ENCODE peak calls at places on chromosomes 13 and 19, in five cellular contexts. C, B, M, G and O are unnamed samples.

GRCh38 chr13:46586766-46587509 is 34.0 kb downstream of the LRCH1 start:
- DNase-seq in G (no peak), B (no peak), C (no peak), M (no peak), O (no peak)

GRCh38 chr19:53786744-53787143 is 37.4 kb downstream of the NLRP12 start:
- DNase-seq in B (no peak), C (no peak), M (no peak), G (no peak), O (no peak)

GRCh38 chr13:78161266-78161665 is 242.6 kb upstream of the EDNRB start:
- DNase-seq in C (no peak), M (no peak), G (no peak), B (no peak), O (no peak)

GRCh38 chr19:55467236-55468053 is 2.9 kb upstream of the C19orf85 start:
- DNase-seq in M (peak; percentile 38), C (peak; percentile 70), B (peak; percentile 75), G (no peak), O (peak; percentile 73)

GRCh38 chr13:52419080-52419479 is 13.1 kb upstream of the THSD1 start:
- DNase-seq in M (no peak), C (no peak), B (no peak), G (no peak), O (no peak)

GRCh38 chr13:42497798-42498197 is 76.2 kb upstream of the TNFSF11 start:
- DNase-seq in C (no peak), M (peak; percentile 82), B (no peak), G (peak; percentile 32), O (no peak)

GRCh38 chr19:3157096-3157845 is 21.3 kb upstream of the S1PR4 start:
- DNase-seq in B (no peak), G (no peak), C (no peak), M (no peak), O (no peak)

GRCh38 chr19:30870861-30871260 is 478.4 kb downstream of the TSHZ3 start:
- DNase-seq in G (no peak), C (no peak), B (no peak), M (no peak), O (no peak)

GRCh38 chr13:95233026-95233635 is 68.1 kb downstream of the ABCC4 start:
- DNase-seq in G (no peak), M (no peak), B (no peak), C (no peak), O (no peak)

GRCh38 chr19:48290341-48290922 is 20.6 kb downstream of the ZNF114 start:
- DNase-seq in G (no peak), B (no peak), C (peak; percentile 80), M (peak; percentile 42), O (no peak)

GRCh38 chr19:49441210-49441959 is at the start of gene SLC17A7:
- DNase-seq in M (no peak), B (no peak), C (peak; percentile 86), G (no peak), O (peak; percentile 87)

GRCh38 chr19:4647676-4648644 is 8.6 kb downstream of the TNFAIP8L1 start:
- DNase-seq in G (no peak), B (no peak), M (peak; percentile 90), C (no peak), O (no peak)

GRCh38 chr13:110338441-110339101 is 31.5 kb downstream of the COL4A2 start:
- DNase-seq in M (peak; percentile 49), C (peak; percentile 70), B (no peak), G (peak; percentile 70), O (no peak)

GRCh38 chr19:1101337-1101698 is 2.5 kb upstream of the GPX4 start:
- DNase-seq in M (no peak), G (no peak), C (no peak), B (peak; percentile 44), O (no peak)

GRCh38 chr19:46624958-46625661 is at the start of gene PTGIR:
- DNase-seq in M (peak; percentile 42), B (no peak), C (no peak), G (no peak), O (no peak)

GRCh38 chr19:7863157-7863970 is 10.8 kb downstream of the PRR36 start:
- DNase-seq in B (no peak), C (peak; percentile 73), G (no peak), M (no peak), O (no peak)

GRCh38 chr19:33777351-33777750 is 19.3 kb upstream of the KCTD15 start:
- DNase-seq in M (no peak), B (no peak), G (no peak), C (no peak), O (no peak)

GRCh38 chr13:45143346-45143751 is 23.0 kb downstream of the GTF2F2 start:
- DNase-seq in G (no peak), C (no peak), B (no peak), M (no peak), O (no peak)

GRCh38 chr19:44785271-44785670 is 7.6 kb downstream of the CBLC start:
- DNase-seq in M (no peak), B (no peak), G (no peak), C (no peak), O (no peak)

GRCh38 chr13:114089341-114089740 is 43.1 kb downstream of the RASA3 start:
- DNase-seq in G (no peak), M (no peak), C (no peak), B (no peak), O (no peak)

GRCh38 chr13:99087130-99087953 is 109.5 kb upstream of the DOCK9 start:
- DNase-seq in B (peak; percentile 93), C (peak; percentile 94), G (peak; percentile 59), M (peak; percentile 88), O (peak; percentile 96)

GRCh38 chr19:3554254-3555083 is 2.9 kb downstream of the MFSD12 start:
- DNase-seq in B (no peak), M (no peak), C (no peak), G (no peak), O (no peak)

GRCh38 chr13:59531571-59532091 is 632.1 kb downstream of the DIAPH3 start:
- DNase-seq in B (peak; percentile 67), C (peak; percentile 30), M (peak; percentile 98), G (peak; percentile 89), O (no peak)

GRCh38 chr13:76715043-76715442 is 171.2 kb downstream of the KCTD12 start:
- DNase-seq in G (no peak), C (no peak), M (no peak), B (no peak), O (no peak)

GRCh38 chr19:11256189-11256588 is 6.1 kb downstream of the DOCK6 start:
- DNase-seq in C (no peak), B (no peak), G (no peak), M (peak; percentile 60), O (no peak)

GRCh38 chr19:11252665-11253355 is 9.5 kb downstream of the DOCK6 start:
- DNase-seq in M (no peak), C (no peak), G (no peak), B (no peak), O (no peak)

GRCh38 chr19:11251650-11252314 is 10.5 kb downstream of the DOCK6 start:
- DNase-seq in G (no peak), M (no peak), C (no peak), B (no peak), O (no peak)

GRCh38 chr19:11257827-11258380 is 4.4 kb downstream of the DOCK6 start:
- DNase-seq in C (no peak), B (no peak), M (no peak), G (no peak), O (no peak)

GRCh38 chr19:11254662-11255061 is 7.7 kb downstream of the DOCK6 start:
- DNase-seq in C (no peak), G (no peak), B (no peak), M (no peak), O (no peak)
- TF ChIP-seq CTCF in C (no peak), G (no peak), B (no peak), M (peak; percentile 11), O (no peak)

DNA sequence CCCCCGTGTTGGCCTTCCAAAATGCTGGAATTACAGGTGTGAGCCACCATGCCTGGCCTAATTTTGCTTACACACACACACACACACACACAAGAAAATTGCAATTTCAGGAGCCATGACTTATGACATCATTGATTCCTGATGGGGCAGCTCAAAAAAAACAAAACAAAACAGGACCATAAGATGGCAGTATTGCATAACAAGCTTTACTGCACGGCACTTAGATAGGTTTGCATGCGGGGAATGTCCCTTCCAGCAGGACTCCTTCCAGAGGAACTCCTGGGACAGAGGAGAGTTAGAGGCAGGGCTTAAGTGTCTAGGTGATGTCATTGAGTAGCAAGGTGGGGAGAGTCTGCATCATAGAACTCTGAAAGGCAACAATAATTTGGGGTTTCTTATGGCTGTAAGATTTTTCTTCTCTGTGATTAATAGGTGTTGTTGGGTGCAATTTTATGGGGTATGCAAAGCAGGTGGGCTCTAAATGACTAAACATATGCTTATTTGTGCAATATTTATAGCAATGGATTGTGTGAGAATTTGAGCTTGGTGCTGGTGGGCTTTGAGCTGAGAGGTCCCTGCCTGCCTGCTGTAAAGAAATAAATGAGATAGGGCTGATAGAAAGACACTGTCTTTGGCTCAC is 9.0 kb upstream of the ACSBG2 start:
- DNase-seq in C (peak; percentile 55), G (peak; percentile 35), B (no peak), M (peak; percentile 75), O (no peak)
- TF ChIP-seq CTCF in C (peak; percentile 45), G (peak; percentile 41), B (no peak), M (peak; percentile 32), O (peak; percentile 52)

GRCh38 chr19:18109363-18109730 is 11.8 kb downstream of the MAST3 start:
- DNase-seq in B (no peak), G (no peak), M (no peak), C (no peak), O (no peak)

GRCh38 chr19:18107235-18108083 is 9.9 kb downstream of the MAST3 start:
- DNase-seq in C (no peak), M (no peak), B (no peak), G (no peak), O (no peak)

GRCh38 chr19:18108897-18109296 is 11.3 kb downstream of the MAST3 start:
- DNase-seq in B (no peak), G (no peak), C (no peak), M (no peak), O (no peak)

GRCh38 chr19:18110833-18111232 is 13.3 kb downstream of the MAST3 start:
- DNase-seq in M (no peak), G (no peak), C (no peak), B (peak; percentile 64), O (no peak)

DNA sequence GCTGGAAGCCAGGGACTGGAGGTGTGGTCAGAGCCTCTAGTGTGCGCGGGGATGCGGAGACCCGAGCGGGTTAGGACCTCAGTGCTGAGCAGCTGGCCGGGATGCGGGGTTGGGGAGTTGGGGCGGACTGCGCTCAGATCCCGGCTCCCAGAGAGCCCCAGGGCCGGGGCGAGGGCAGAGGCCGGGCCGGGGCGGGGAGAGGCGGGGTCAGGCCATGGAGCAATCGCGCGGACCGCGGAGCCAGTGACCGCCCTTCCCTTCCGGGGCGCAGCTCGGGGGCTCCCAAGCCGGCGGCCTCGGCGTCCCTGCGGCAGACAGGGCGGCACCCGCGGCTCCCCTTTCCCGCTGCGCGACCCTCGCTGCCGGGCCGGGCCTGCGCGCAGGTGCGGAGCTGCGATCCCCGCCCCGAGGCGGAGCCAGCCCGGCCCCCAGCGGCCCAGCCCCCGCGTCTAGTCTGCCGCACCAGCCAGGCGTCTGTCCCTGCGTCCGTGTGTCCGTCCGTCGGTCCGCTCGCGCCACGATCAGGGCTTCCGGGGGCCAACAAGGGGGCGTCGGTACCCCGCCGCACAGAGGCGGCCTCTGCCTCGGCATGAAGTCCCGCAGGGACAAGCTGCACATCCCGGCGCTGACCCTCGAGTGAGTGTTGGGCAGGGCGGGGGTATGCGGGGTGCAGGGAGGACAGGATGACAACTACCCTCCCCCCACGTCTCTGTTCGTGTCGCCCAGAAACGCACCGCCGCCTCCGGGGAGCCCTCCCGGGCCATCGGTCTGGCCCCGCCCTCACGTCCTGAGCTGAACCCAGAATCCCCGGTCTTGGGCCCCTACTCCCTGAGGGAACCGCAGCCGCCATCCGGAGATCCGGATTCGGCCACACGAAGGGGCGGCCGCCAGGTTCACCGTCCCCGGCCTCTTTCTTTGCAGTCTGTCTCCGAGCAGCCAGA is 12.4 kb downstream of the MAST3 start:
- DNase-seq in M (no peak), G (no peak), B (peak; percentile 66), C (peak; percentile 76), O (peak; percentile 71)
- TF ChIP-seq CTCF in M (no peak), G (no peak), B (no peak), C (no peak), O (no peak)

GRCh38 chr19:17103177-17103576 is 27.6 kb downstream of the MYO9B start:
- DNase-seq in M (peak; percentile 42), G (no peak), C (peak; percentile 26), B (peak; percentile 34), O (no peak)
- TF ChIP-seq CTCF in M (peak; percentile 62), G (peak; percentile 75), C (peak; percentile 42), B (no peak), O (peak; percentile 37)